ENCODE peak calls at places on chromosomes 5 and 9, in eight cellular contexts. One of them, this sample, is unnamed.

GRCh38 chr5:3594514-3595101 is 1.0 kb upstream of the IRX1 start:
- DNase-seq in BJ: no peak
- DNase-seq in tibial artery: peak; percentile 13
- DNase-seq in activated T-cell treated with anti-CD3 and anti-CD28 coated beads for 48 hours: no peak
- DNase-seq in activated CD4-positive, alpha-beta T cell treated with anti-CD3 and anti-CD28 coated beads, Interleukin-2, amount 10 ng/mL, durations not matched to agents 7 days and 5 days: no peak
- DNase-seq in left ventricle myocardium superior: no peak
- DNase-seq in RPMI7951: no peak
- DNase-seq in midbrain: peak; percentile 39
- DNase-seq in this sample: no peak

GRCh38 chr9:130835441-130836298 is 616 bp downstream of the ABL1 start:
- DNase-seq in BJ: no peak
- DNase-seq in tibial artery: no peak
- DNase-seq in activated T-cell treated with anti-CD3 and anti-CD28 coated beads for 48 hours: peak; percentile 37
- DNase-seq in activated CD4-positive, alpha-beta T cell treated with anti-CD3 and anti-CD28 coated beads, Interleukin-2, amount 10 ng/mL, durations not matched to agents 7 days and 5 days: peak; percentile 23
- DNase-seq in left ventricle myocardium superior: peak; percentile 72
- DNase-seq in RPMI7951: peak; percentile 29
- DNase-seq in midbrain: peak; percentile 56
- DNase-seq in this sample: peak; percentile 82

GRCh38 chr5:137071526-137071925 is 427.6 kb downstream of the SPOCK1 start:
- DNase-seq in BJ: no peak
- DNase-seq in tibial artery: no peak
- DNase-seq in activated T-cell treated with anti-CD3 and anti-CD28 coated beads for 48 hours: no peak
- DNase-seq in activated CD4-positive, alpha-beta T cell treated with anti-CD3 and anti-CD28 coated beads, Interleukin-2, amount 10 ng/mL, durations not matched to agents 7 days and 5 days: no peak
- DNase-seq in left ventricle myocardium superior: no peak
- DNase-seq in RPMI7951: no peak
- DNase-seq in midbrain: no peak
- DNase-seq in this sample: no peak

GRCh38 chr5:137414112-137414511 is 85.0 kb downstream of the SPOCK1 start:
- DNase-seq in BJ: no peak
- DNase-seq in tibial artery: no peak
- DNase-seq in activated T-cell treated with anti-CD3 and anti-CD28 coated beads for 48 hours: no peak
- DNase-seq in activated CD4-positive, alpha-beta T cell treated with anti-CD3 and anti-CD28 coated beads, Interleukin-2, amount 10 ng/mL, durations not matched to agents 7 days and 5 days: no peak
- DNase-seq in left ventricle myocardium superior: no peak
- DNase-seq in RPMI7951: no peak
- DNase-seq in midbrain: no peak
- DNase-seq in this sample: no peak

GRCh38 chr9:96388144-96388543 is 4.6 kb upstream of the SLC35D2 start:
- DNase-seq in BJ: no peak
- DNase-seq in tibial artery: no peak
- DNase-seq in activated T-cell treated with anti-CD3 and anti-CD28 coated beads for 48 hours: no peak
- DNase-seq in activated CD4-positive, alpha-beta T cell treated with anti-CD3 and anti-CD28 coated beads, Interleukin-2, amount 10 ng/mL, durations not matched to agents 7 days and 5 days: no peak
- DNase-seq in left ventricle myocardium superior: no peak
- DNase-seq in RPMI7951: no peak
- DNase-seq in midbrain: no peak
- DNase-seq in this sample: no peak

GRCh38 chr5:110218994-110219393 is 507.5 kb downstream of the TMEM232 start:
- DNase-seq in BJ: no peak
- DNase-seq in tibial artery: no peak
- DNase-seq in activated T-cell treated with anti-CD3 and anti-CD28 coated beads for 48 hours: no peak
- DNase-seq in activated CD4-positive, alpha-beta T cell treated with anti-CD3 and anti-CD28 coated beads, Interleukin-2, amount 10 ng/mL, durations not matched to agents 7 days and 5 days: no peak
- DNase-seq in left ventricle myocardium superior: no peak
- DNase-seq in RPMI7951: no peak
- DNase-seq in midbrain: no peak
- DNase-seq in this sample: no peak

GRCh38 chr5:37417347-37417746 is 38.2 kb downstream of the WDR70 start:
- DNase-seq in BJ: no peak
- DNase-seq in tibial artery: no peak
- DNase-seq in activated T-cell treated with anti-CD3 and anti-CD28 coated beads for 48 hours: no peak
- DNase-seq in activated CD4-positive, alpha-beta T cell treated with anti-CD3 and anti-CD28 coated beads, Interleukin-2, amount 10 ng/mL, durations not matched to agents 7 days and 5 days: no peak
- DNase-seq in left ventricle myocardium superior: no peak
- DNase-seq in RPMI7951: no peak
- DNase-seq in midbrain: no peak
- DNase-seq in this sample: no peak

GRCh38 chr9:5438301-5439162 is 807 bp upstream of the PLGRKT start:
- DNase-seq in BJ: no peak
- DNase-seq in tibial artery: no peak
- DNase-seq in activated T-cell treated with anti-CD3 and anti-CD28 coated beads for 48 hours: peak; percentile 56
- DNase-seq in activated CD4-positive, alpha-beta T cell treated with anti-CD3 and anti-CD28 coated beads, Interleukin-2, amount 10 ng/mL, durations not matched to agents 7 days and 5 days: peak; percentile 58
- DNase-seq in left ventricle myocardium superior: no peak
- DNase-seq in RPMI7951: peak; percentile 66
- DNase-seq in midbrain: no peak
- DNase-seq in this sample: no peak

GRCh38 chr9:126508928-126509327 is 104.8 kb upstream of the LMX1B start:
- DNase-seq in BJ: no peak
- DNase-seq in tibial artery: peak; percentile 9
- DNase-seq in activated T-cell treated with anti-CD3 and anti-CD28 coated beads for 48 hours: no peak
- DNase-seq in activated CD4-positive, alpha-beta T cell treated with anti-CD3 and anti-CD28 coated beads, Interleukin-2, amount 10 ng/mL, durations not matched to agents 7 days and 5 days: no peak
- DNase-seq in left ventricle myocardium superior: peak; percentile 7
- DNase-seq in RPMI7951: no peak
- DNase-seq in midbrain: no peak
- DNase-seq in this sample: no peak

GRCh38 chr5:55495216-55495615 is 39.5 kb downstream of the PLPP1 start:
- DNase-seq in BJ: no peak
- DNase-seq in tibial artery: no peak
- DNase-seq in activated T-cell treated with anti-CD3 and anti-CD28 coated beads for 48 hours: no peak
- DNase-seq in activated CD4-positive, alpha-beta T cell treated with anti-CD3 and anti-CD28 coated beads, Interleukin-2, amount 10 ng/mL, durations not matched to agents 7 days and 5 days: no peak
- DNase-seq in left ventricle myocardium superior: no peak
- DNase-seq in RPMI7951: no peak
- DNase-seq in midbrain: peak; percentile 42
- DNase-seq in this sample: no peak

GRCh38 chr9:110745656-110746055 is 77.1 kb downstream of the MUSK start:
- DNase-seq in BJ: no peak
- DNase-seq in tibial artery: peak; percentile 41
- DNase-seq in activated T-cell treated with anti-CD3 and anti-CD28 coated beads for 48 hours: no peak
- DNase-seq in activated CD4-positive, alpha-beta T cell treated with anti-CD3 and anti-CD28 coated beads, Interleukin-2, amount 10 ng/mL, durations not matched to agents 7 days and 5 days: no peak
- DNase-seq in left ventricle myocardium superior: no peak
- DNase-seq in RPMI7951: no peak
- DNase-seq in midbrain: no peak
- DNase-seq in this sample: no peak